ENCODE peak calls at places on chromosomes 2 and 18, in eight cellular contexts. X is Peyer's patch, I is H1, R is breast epithelium, L is HCT116, A is stomach, S is transverse colon, H is A549. E is an unnamed sample.
A peak's percentile ranks its signal among the peaks of the same experiment; 100 is the strongest.

GRCh38 chr2:46981662-46982351 is 66.2 kb upstream of the MCFD2 start:
- DNase-seq in X (peak; percentile 84), I (no peak), R (no peak), L (no peak), A (peak; percentile 63), S (peak; percentile 53), H (no peak), E (no peak)

GRCh38 chr2:224861266-224861665 is 145.1 kb upstream of the CCDC195 start:
- DNase-seq in X (no peak), I (no peak), R (peak; percentile 26), L (no peak), A (no peak), S (no peak), H (no peak), E (no peak)

GRCh38 chr2:12321886-12322285 is 394.9 kb upstream of the TRIB2 start:
- DNase-seq in X (no peak), I (no peak), R (no peak), L (no peak), A (no peak), S (no peak), H (no peak), E (no peak)

GRCh38 chr2:164785447-164785846 is 56.2 kb downstream of the COBLL1 start:
- DNase-seq in X (no peak), I (no peak), R (no peak), L (no peak), A (no peak), S (no peak), H (no peak), E (no peak)

GRCh38 chr18:70398076-70398475 is 109.2 kb downstream of the SOCS6 start:
- DNase-seq in X (no peak), I (no peak), R (no peak), L (no peak), A (no peak), S (no peak), H (no peak), E (no peak)

GRCh38 chr2:102975996-102976636 is 214.3 kb downstream of the TMEM182 start:
- DNase-seq in X (no peak), I (peak; percentile 36), R (no peak), L (peak; percentile 16), A (no peak), S (peak; percentile 24), H (peak; percentile 4), E (no peak)

GRCh38 chr2:64036343-64036742 is 17.1 kb upstream of the VPS54 start:
- DNase-seq in X (no peak), I (no peak), R (no peak), L (no peak), A (no peak), S (no peak), H (no peak), E (no peak)

GRCh38 chr18:24022141-24022540 is 7.6 kb downstream of the TTC39C start:
- DNase-seq in X (no peak), I (no peak), R (no peak), L (no peak), A (no peak), S (no peak), H (no peak), E (no peak)

GRCh38 chr2:24559714-24560113 is 68.7 kb downstream of the NCOA1 start:
- DNase-seq in X (no peak), I (no peak), R (no peak), L (no peak), A (no peak), S (no peak), H (no peak), E (no peak)

GRCh38 chr2:39007875-39008504 is 112.9 kb downstream of the SOS1 start:
- DNase-seq in X (no peak), I (no peak), R (no peak), L (no peak), A (no peak), S (no peak), H (no peak), E (no peak)

GRCh38 chr2:213187833-213188532 is 36.6 kb upstream of the IKZF2 start:
- DNase-seq in X (no peak), I (peak; percentile 69), R (no peak), L (no peak), A (no peak), S (no peak), H (peak; percentile 8), E (no peak)

GRCh38 chr2:180790891-180791290 is 189.5 kb upstream of the UBE2E3 start:
- DNase-seq in X (no peak), I (no peak), R (no peak), L (no peak), A (no peak), S (no peak), H (no peak), E (no peak)

GRCh38 chr2:215796160-215796559 is 217.2 kb downstream of the MREG start:
- DNase-seq in X (no peak), I (no peak), R (no peak), L (no peak), A (peak; percentile 31), S (no peak), H (no peak), E (no peak)

GRCh38 chr2:19649107-19649506 is 252.7 kb downstream of the TTC32 start:
- DNase-seq in X (no peak), I (no peak), R (no peak), L (no peak), A (no peak), S (no peak), H (no peak), E (no peak)

GRCh38 chr2:152710713-152711112 is 6.5 kb downstream of the PRPF40A start:
- DNase-seq in X (no peak), I (no peak), R (no peak), L (no peak), A (no peak), S (no peak), H (no peak), E (no peak)

GRCh38 chr2:177693658-177694334 is 301.2 kb downstream of the AGPS start:
- DNase-seq in X (no peak), I (no peak), R (no peak), L (no peak), A (no peak), S (no peak), H (no peak), E (no peak)

GRCh38 chr18:57353137-57353939 is 981 bp downstream of the ST8SIA3 start:
- DNase-seq in X (no peak), I (no peak), R (no peak), L (no peak), A (no peak), S (no peak), H (no peak), E (no peak)

GRCh38 chr18:59029663-59030421 is 109.8 kb upstream of the SEC11C start:
- DNase-seq in X (no peak), I (no peak), R (no peak), L (no peak), A (no peak), S (no peak), H (no peak), E (no peak)

GRCh38 chr2:21035974-21036707 is 7.7 kb downstream of the APOB start:
- DNase-seq in X (no peak), I (no peak), R (no peak), L (no peak), A (no peak), S (no peak), H (no peak), E (no peak)

GRCh38 chr2:195407782-195408181 is 249.2 kb upstream of the SLC39A10 start:
- DNase-seq in X (no peak), I (no peak), R (no peak), L (no peak), A (no peak), S (no peak), H (peak; percentile 29), E (no peak)
- H3K27ac ChIP-seq in X (no peak overlapping the region), I (no peak overlapping the region), R (no peak overlapping the region), L (no peak overlapping the region), A (no peak overlapping the region), S (no peak overlapping the region), H (peak overlapping the region; percentile 86), E (no peak overlapping the region)

DNA sequence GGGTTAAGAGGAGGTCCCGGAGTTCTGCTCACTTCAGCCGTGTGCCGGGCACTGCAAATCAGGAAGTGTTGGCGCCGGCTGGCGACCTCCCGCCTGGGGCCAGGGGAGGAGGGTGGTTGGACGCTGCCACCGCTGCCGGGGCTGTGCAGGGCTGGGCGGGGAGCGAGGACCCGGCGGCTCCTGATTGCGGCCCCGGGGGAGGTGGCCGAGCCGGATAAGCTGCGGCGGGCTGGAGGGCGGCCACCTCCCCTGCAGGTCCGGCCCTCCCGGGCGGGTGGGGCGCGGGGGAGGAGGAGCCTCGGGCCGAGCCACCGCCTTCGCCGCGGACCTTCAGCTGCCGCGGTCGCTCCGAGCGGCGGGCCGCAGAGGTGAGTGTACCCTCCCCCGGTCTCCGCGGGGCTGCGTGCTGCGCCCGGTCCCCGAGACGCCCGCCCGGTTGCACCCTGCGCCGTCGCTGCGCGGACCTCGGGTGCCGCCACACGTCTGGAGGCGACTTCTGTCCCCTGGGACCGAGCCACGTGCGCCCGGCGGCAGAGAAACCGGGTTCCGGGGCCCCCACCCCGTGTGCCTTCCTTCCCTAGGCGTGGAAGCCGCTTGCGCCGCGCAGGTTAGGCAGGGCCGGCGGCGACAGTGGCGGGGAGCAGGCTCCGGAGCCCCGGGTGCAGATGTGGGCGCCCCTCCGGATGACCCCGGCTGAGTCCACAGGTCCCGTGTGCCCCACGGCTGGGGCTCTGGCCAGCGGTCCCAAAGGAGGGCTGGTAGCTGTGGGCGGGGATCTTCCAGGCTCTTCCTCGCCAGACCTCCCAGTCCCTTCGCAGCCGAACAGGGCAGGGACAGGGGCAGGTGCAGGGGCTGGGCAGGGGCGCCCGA is at the start of gene STEAP3:
- DNase-seq in X (peak; percentile 81), I (peak; percentile 65), R (peak; percentile 26), L (peak; percentile 34), A (peak; percentile 93), S (peak; percentile 86), H (peak; percentile 69), E (peak; percentile 94)
- TF ChIP-seq POLR2A in X (no peak), I (peak; percentile 45), R (no peak), L (peak; percentile 39), A (no peak), S (no peak), H (peak; percentile 70), E (no peak)

GRCh38 chr2:53784431-53784830 is 2.3 kb downstream of the ASB3 start:
- DNase-seq in X (no peak), I (no peak), R (no peak), L (no peak), A (no peak), S (no peak), H (no peak), E (no peak)

GRCh38 chr2:53787255-53787910 is 539 bp downstream of the ERLEC1 start:
- DNase-seq in X (no peak), I (no peak), R (no peak), L (no peak), A (no peak), S (no peak), H (no peak), E (no peak)

GRCh38 chr2:53787911-53788289 is 1.1 kb downstream of the ERLEC1 start:
- DNase-seq in X (no peak), I (no peak), R (no peak), L (no peak), A (no peak), S (no peak), H (no peak), E (no peak)

GRCh38 chr2:53786371-53787254 is at the start of the genes ASB3 and ERLEC1:
- DNase-seq in X (peak; percentile 95), I (peak; percentile 85), R (peak; percentile 75), L (peak; percentile 76), A (peak; percentile 88), S (peak; percentile 91), H (peak; percentile 75), E (peak; percentile 91)

GRCh38 chr2:53785378-53785777 is 1.4 kb downstream of the ASB3 start:
- DNase-seq in X (no peak), I (no peak), R (no peak), L (no peak), A (no peak), S (no peak), H (no peak), E (no peak)
- H3K4me1 ChIP-seq in X (peaks cover 27% of the 10 kb centered on the region), I (peaks cover 5% of the 10 kb centered on the region), R (peaks cover 10% of the 10 kb centered on the region), L (peaks cover 9% of the 10 kb centered on the region), A (peaks cover 22% of the 10 kb centered on the region), S (peaks cover 28% of the 10 kb centered on the region), H (peaks cover 17% of the 10 kb centered on the region), E (peaks cover 54% of the 10 kb centered on the region)

GRCh38 chr2:65319080-65319673 is 91.5 kb downstream of the ACTR2 start:
- DNase-seq in X (no peak), I (no peak), R (no peak), L (no peak), A (no peak), S (no peak), H (no peak), E (no peak)
- H3K27ac ChIP-seq in X (peak overlapping the region; percentile 81), I (no peak overlapping the region), R (peak overlapping the region; percentile 61), L (peak overlapping the region; percentile 56), A (no peak overlapping the region), S (peak overlapping the region; percentile 48), H (peak overlapping the region; percentile 85), E (no peak overlapping the region)